ENCODE peak calls at places on chromosomes 1 and 21, in nine cellular contexts. One of them, this sample, is unnamed.

GRCh38 chr1:117181630-117182041 is 29.1 kb downstream of the VTCN1 start:
- DNase-seq in pancreas: no peak
- DNase-seq in cardiac septum: no peak
- DNase-seq in NCI-H1092: no peak
- DNase-seq in OCI-LY7: no peak
- DNase-seq in T1000: no peak
- DNase-seq in sigmoid colon: no peak
- DNase-seq in aorta: no peak
- DNase-seq in uterus: no peak
- DNase-seq in this sample: no peak

GRCh38 chr1:76666499-76666898 is 200.8 kb upstream of the ST6GALNAC5 start:
- DNase-seq in pancreas: no peak
- DNase-seq in cardiac septum: no peak
- DNase-seq in NCI-H1092: peak; percentile 32
- DNase-seq in OCI-LY7: no peak
- DNase-seq in T1000: no peak
- DNase-seq in sigmoid colon: no peak
- DNase-seq in aorta: no peak
- DNase-seq in uterus: no peak
- DNase-seq in this sample: no peak

GRCh38 chr1:212515329-212515760 is 82.6 kb downstream of the NENF start:
- DNase-seq in pancreas: no peak
- DNase-seq in cardiac septum: no peak
- DNase-seq in NCI-H1092: no peak
- DNase-seq in OCI-LY7: no peak
- DNase-seq in T1000: no peak
- DNase-seq in sigmoid colon: no peak
- DNase-seq in aorta: no peak
- DNase-seq in uterus: no peak
- DNase-seq in this sample: no peak

GRCh38 chr1:145962157-145963102 is 1.9 kb downstream of the ANKRD34A start:
- DNase-seq in pancreas: no peak
- DNase-seq in cardiac septum: no peak
- DNase-seq in NCI-H1092: no peak
- DNase-seq in OCI-LY7: no peak
- DNase-seq in T1000: no peak
- DNase-seq in sigmoid colon: peak; percentile 85
- DNase-seq in aorta: peak; percentile 57
- DNase-seq in uterus: peak; percentile 68
- DNase-seq in this sample: no peak

GRCh38 chr21:41706678-41707077 is 60.2 kb downstream of the RIPK4 start:
- DNase-seq in pancreas: peak; percentile 68
- DNase-seq in cardiac septum: no peak
- DNase-seq in NCI-H1092: no peak
- DNase-seq in OCI-LY7: no peak
- DNase-seq in T1000: no peak
- DNase-seq in sigmoid colon: no peak
- DNase-seq in aorta: no peak
- DNase-seq in uterus: no peak
- DNase-seq in this sample: no peak

GRCh38 chr1:97281962-97282361 is 560.4 kb downstream of the PTBP2 start:
- DNase-seq in pancreas: no peak
- DNase-seq in cardiac septum: no peak
- DNase-seq in NCI-H1092: no peak
- DNase-seq in OCI-LY7: no peak
- DNase-seq in T1000: no peak
- DNase-seq in sigmoid colon: no peak
- DNase-seq in aorta: no peak
- DNase-seq in uterus: no peak
- DNase-seq in this sample: no peak

GRCh38 chr1:155379180-155379876 is 58.6 kb downstream of the RUSC1 start:
- DNase-seq in pancreas: no peak
- DNase-seq in cardiac septum: no peak
- DNase-seq in NCI-H1092: no peak
- DNase-seq in OCI-LY7: peak; percentile 37
- DNase-seq in T1000: no peak
- DNase-seq in sigmoid colon: no peak
- DNase-seq in aorta: no peak
- DNase-seq in uterus: no peak
- DNase-seq in this sample: no peak

GRCh38 chr1:226711976-226712778 is 26.9 kb downstream of the ITPKB start:
- DNase-seq in pancreas: no peak
- DNase-seq in cardiac septum: no peak
- DNase-seq in NCI-H1092: no peak
- DNase-seq in OCI-LY7: peak; percentile 86
- DNase-seq in T1000: no peak
- DNase-seq in sigmoid colon: no peak
- DNase-seq in aorta: no peak
- DNase-seq in uterus: no peak
- DNase-seq in this sample: no peak

GRCh38 chr1:36824390-36824861 is 209.9 kb downstream of the GRIK3 start:
- DNase-seq in pancreas: no peak
- DNase-seq in cardiac septum: no peak
- DNase-seq in NCI-H1092: no peak
- DNase-seq in OCI-LY7: no peak
- DNase-seq in T1000: no peak
- DNase-seq in sigmoid colon: no peak
- DNase-seq in aorta: no peak
- DNase-seq in uterus: no peak
- DNase-seq in this sample: no peak

GRCh38 chr1:220045356-220046051 is 801 bp downstream of the EPRS1 start:
- DNase-seq in pancreas: no peak
- DNase-seq in cardiac septum: no peak
- DNase-seq in NCI-H1092: no peak
- DNase-seq in OCI-LY7: peak; percentile 57
- DNase-seq in T1000: no peak
- DNase-seq in sigmoid colon: no peak
- DNase-seq in aorta: no peak
- DNase-seq in uterus: no peak
- DNase-seq in this sample: no peak

GRCh38 chr1:202029171-202029665 is 18.8 kb downstream of the ELF3 start:
- DNase-seq in pancreas: no peak
- DNase-seq in cardiac septum: no peak
- DNase-seq in NCI-H1092: no peak
- DNase-seq in OCI-LY7: no peak
- DNase-seq in T1000: peak; percentile 28
- DNase-seq in sigmoid colon: no peak
- DNase-seq in aorta: no peak
- DNase-seq in uterus: no peak
- DNase-seq in this sample: peak; percentile 86

GRCh38 chr1:226495716-226496115 is 52.8 kb upstream of the STUM start:
- DNase-seq in pancreas: peak; percentile 83
- DNase-seq in cardiac septum: no peak
- DNase-seq in NCI-H1092: no peak
- DNase-seq in OCI-LY7: no peak
- DNase-seq in T1000: no peak
- DNase-seq in sigmoid colon: no peak
- DNase-seq in aorta: no peak
- DNase-seq in uterus: no peak
- DNase-seq in this sample: no peak

GRCh38 chr1:223680188-223680587 is 14.7 kb upstream of the CAPN8 start:
- DNase-seq in pancreas: no peak
- DNase-seq in cardiac septum: no peak
- DNase-seq in NCI-H1092: no peak
- DNase-seq in OCI-LY7: no peak
- DNase-seq in T1000: no peak
- DNase-seq in sigmoid colon: no peak
- DNase-seq in aorta: no peak
- DNase-seq in uterus: no peak
- DNase-seq in this sample: no peak

GRCh38 chr1:116556289-116557006 is 14.4 kb downstream of the CD58 start:
- DNase-seq in pancreas: no peak
- DNase-seq in cardiac septum: peak; percentile 78
- DNase-seq in NCI-H1092: no peak
- DNase-seq in OCI-LY7: no peak
- DNase-seq in T1000: no peak
- DNase-seq in sigmoid colon: peak; percentile 77
- DNase-seq in aorta: peak; percentile 86
- DNase-seq in uterus: no peak
- DNase-seq in this sample: peak; percentile 87

GRCh38 chr1:118143828-118144227 is 41.2 kb downstream of the SPAG17 start:
- DNase-seq in pancreas: peak; percentile 6
- DNase-seq in cardiac septum: no peak
- DNase-seq in NCI-H1092: no peak
- DNase-seq in OCI-LY7: no peak
- DNase-seq in T1000: peak; percentile 31
- DNase-seq in sigmoid colon: no peak
- DNase-seq in aorta: no peak
- DNase-seq in uterus: no peak
- DNase-seq in this sample: peak; percentile 62

GRCh38 chr1:245087723-245088122 is 67.1 kb upstream of the KIF26B start:
- DNase-seq in pancreas: no peak
- DNase-seq in cardiac septum: no peak
- DNase-seq in NCI-H1092: no peak
- DNase-seq in OCI-LY7: no peak
- DNase-seq in T1000: no peak
- DNase-seq in sigmoid colon: no peak
- DNase-seq in aorta: no peak
- DNase-seq in uterus: no peak
- DNase-seq in this sample: no peak

GRCh38 chr1:88961647-88962275 is 30.7 kb downstream of the KYAT3 start:
- DNase-seq in pancreas: peak; percentile 15
- DNase-seq in cardiac septum: no peak
- DNase-seq in NCI-H1092: no peak
- DNase-seq in OCI-LY7: no peak
- DNase-seq in T1000: no peak
- DNase-seq in sigmoid colon: no peak
- DNase-seq in aorta: no peak
- DNase-seq in uterus: no peak
- DNase-seq in this sample: no peak

GRCh38 chr21:44874497-44875331 is 1.2 kb upstream of the PTTG1IP start:
- DNase-seq in pancreas: peak; percentile 70
- DNase-seq in cardiac septum: peak; percentile 87
- DNase-seq in NCI-H1092: peak; percentile 32
- DNase-seq in OCI-LY7: peak; percentile 34
- DNase-seq in T1000: no peak
- DNase-seq in sigmoid colon: peak; percentile 83
- DNase-seq in aorta: peak; percentile 87
- DNase-seq in uterus: peak; percentile 63
- DNase-seq in this sample: no peak

GRCh38 chr1:230459463-230459862 is 33.3 kb upstream of the PGBD5 start:
- DNase-seq in pancreas: no peak
- DNase-seq in cardiac septum: no peak
- DNase-seq in NCI-H1092: peak; percentile 8
- DNase-seq in OCI-LY7: no peak
- DNase-seq in T1000: peak; percentile 4
- DNase-seq in sigmoid colon: no peak
- DNase-seq in aorta: no peak
- DNase-seq in uterus: no peak
- DNase-seq in this sample: peak; percentile 64

GRCh38 chr1:21574464-21575151 is 65.4 kb downstream of the ALPL start:
- DNase-seq in pancreas: no peak
- DNase-seq in cardiac septum: peak; percentile 85
- DNase-seq in NCI-H1092: peak; percentile 89
- DNase-seq in OCI-LY7: no peak
- DNase-seq in T1000: no peak
- DNase-seq in sigmoid colon: no peak
- DNase-seq in aorta: peak; percentile 62
- DNase-seq in uterus: peak; percentile 30
- DNase-seq in this sample: no peak

This sample was measured in H4.